ENCODE peak calls at places on chromosomes 13 and 19, in four cellular contexts. One of them, this sample, is unnamed.

GRCh38 chr13:20193924-20194631 is 1.3 kb upstream of the GJB2 start:
- DNase-seq in AG09319: no peak
- DNase-seq in NB4: no peak
- DNase-seq in left ventricle myocardium inferior: no peak
- DNase-seq in this sample: no peak

GRCh38 chr19:7415857-7416371 is 67.2 kb downstream of the ARHGEF18 start:
- DNase-seq in AG09319: no peak
- DNase-seq in NB4: no peak
- DNase-seq in left ventricle myocardium inferior: no peak
- DNase-seq in this sample: no peak

GRCh38 chr19:42074513-42075363 is 1.2 kb upstream of the ZNF574 start:
- DNase-seq in AG09319: no peak
- DNase-seq in NB4: peak; percentile 47
- DNase-seq in left ventricle myocardium inferior: no peak
- DNase-seq in this sample: no peak

GRCh38 chr19:6891761-6892385 is 4.5 kb downstream of the ADGRE1 start:
- DNase-seq in AG09319: no peak
- DNase-seq in NB4: peak; percentile 86
- DNase-seq in left ventricle myocardium inferior: no peak
- DNase-seq in this sample: no peak

GRCh38 chr19:2759965-2760364 is 20.1 kb upstream of the SLC39A3 start:
- DNase-seq in AG09319: no peak
- DNase-seq in NB4: no peak
- DNase-seq in left ventricle myocardium inferior: no peak
- DNase-seq in this sample: no peak

GRCh38 chr19:2089001-2089711 is 7.0 kb downstream of the MOB3A start:
- DNase-seq in AG09319: no peak
- DNase-seq in NB4: peak; percentile 62
- DNase-seq in left ventricle myocardium inferior: no peak
- DNase-seq in this sample: no peak

GRCh38 chr19:41409288-41409687 is 11.7 kb downstream of the BCKDHA start:
- DNase-seq in AG09319: no peak
- DNase-seq in NB4: peak; percentile 29
- DNase-seq in left ventricle myocardium inferior: no peak
- DNase-seq in this sample: no peak

GRCh38 chr19:35223856-35224505 is 4.6 kb downstream of the FAM187B start:
- DNase-seq in AG09319: no peak
- DNase-seq in NB4: no peak
- DNase-seq in left ventricle myocardium inferior: no peak
- DNase-seq in this sample: no peak

GRCh38 chr19:16394681-16395375 is 70.2 kb downstream of the KLF2 start:
- DNase-seq in AG09319: no peak
- DNase-seq in NB4: no peak
- DNase-seq in left ventricle myocardium inferior: no peak
- DNase-seq in this sample: no peak

GRCh38 chr13:79571147-79571546 is 90.2 kb downstream of the NDFIP2 start:
- DNase-seq in AG09319: no peak
- DNase-seq in NB4: no peak
- DNase-seq in left ventricle myocardium inferior: no peak
- DNase-seq in this sample: no peak

GRCh38 chr19:14381689-14382474 is 638 bp downstream of the ADGRE5 start:
- DNase-seq in AG09319: no peak
- DNase-seq in NB4: peak; percentile 75
- DNase-seq in left ventricle myocardium inferior: peak; percentile 37
- DNase-seq in this sample: no peak

GRCh38 chr13:21234537-21234936 is 58.1 kb downstream of the MRPL57 start:
- DNase-seq in AG09319: no peak
- DNase-seq in NB4: no peak
- DNase-seq in left ventricle myocardium inferior: no peak
- DNase-seq in this sample: no peak

GRCh38 chr19:18470153-18470552 is 32.2 kb upstream of the ISYNA1 start:
- DNase-seq in AG09319: no peak
- DNase-seq in NB4: peak; percentile 59
- DNase-seq in left ventricle myocardium inferior: no peak
- DNase-seq in this sample: no peak

GRCh38 chr19:54456423-54457373 is 6.9 kb downstream of the LENG9 start:
- DNase-seq in AG09319: no peak
- DNase-seq in NB4: no peak
- DNase-seq in left ventricle myocardium inferior: no peak
- DNase-seq in this sample: no peak

GRCh38 chr13:67803118-67803517 is 573.0 kb upstream of the PCDH9 start:
- DNase-seq in AG09319: no peak
- DNase-seq in NB4: no peak
- DNase-seq in left ventricle myocardium inferior: no peak
- DNase-seq in this sample: no peak

GRCh38 chr19:7654401-7654800 is 14.4 kb upstream of the RETN start:
- DNase-seq in AG09319: no peak
- DNase-seq in NB4: no peak
- DNase-seq in left ventricle myocardium inferior: no peak
- DNase-seq in this sample: no peak

GRCh38 chr19:18006895-18007604 is 920 bp upstream of the ARRDC2 start:
- DNase-seq in AG09319: no peak
- DNase-seq in NB4: peak; percentile 77
- DNase-seq in left ventricle myocardium inferior: peak; percentile 81
- DNase-seq in this sample: peak; percentile 53

GRCh38 chr13:109918179-109918651 is 131.8 kb upstream of the IRS2 start:
- DNase-seq in AG09319: no peak
- DNase-seq in NB4: peak; percentile 11
- DNase-seq in left ventricle myocardium inferior: no peak
- DNase-seq in this sample: no peak

GRCh38 chr19:38690146-38690545 is 42.7 kb downstream of the ACTN4 start:
- DNase-seq in AG09319: no peak
- DNase-seq in NB4: no peak
- DNase-seq in left ventricle myocardium inferior: no peak
- DNase-seq in this sample: no peak

GRCh38 chr13:50055454-50055853 is 40.2 kb downstream of the KCNRG start:
- DNase-seq in AG09319: no peak
- DNase-seq in NB4: no peak
- DNase-seq in left ventricle myocardium inferior: no peak
- DNase-seq in this sample: no peak

GRCh38 chr19:31340059-31341025 is 8.9 kb downstream of the TSHZ3 start:
- DNase-seq in AG09319: peak; percentile 85
- DNase-seq in NB4: peak; percentile 36
- DNase-seq in left ventricle myocardium inferior: no peak
- DNase-seq in this sample: peak; percentile 60

GRCh38 chr19:35555301-35556005 is 8.0 kb downstream of the ATP4A start:
- DNase-seq in AG09319: no peak
- DNase-seq in NB4: peak; percentile 38
- DNase-seq in left ventricle myocardium inferior: no peak
- DNase-seq in this sample: no peak

GRCh38 chr19:44753932-44754742 is 5.6 kb downstream of the BCL3 start:
- DNase-seq in AG09319: peak; percentile 67
- DNase-seq in NB4: peak; percentile 79
- DNase-seq in left ventricle myocardium inferior: peak; percentile 96
- DNase-seq in this sample: no peak

GRCh38 chr19:10514211-10515145 is 2.8 kb downstream of the S1PR5 start:
- DNase-seq in AG09319: no peak
- DNase-seq in NB4: no peak
- DNase-seq in left ventricle myocardium inferior: no peak
- DNase-seq in this sample: no peak
- TF ChIP-seq CTCF in AG09319: no peak
- TF ChIP-seq CTCF in NB4: no peak
- TF ChIP-seq CTCF in left ventricle myocardium inferior: no peak
- TF ChIP-seq CTCF in this sample: no peak

GRCh38 chr13:57716295-57716694 is 84.8 kb downstream of the PCDH17 start:
- DNase-seq in AG09319: no peak
- DNase-seq in NB4: peak; percentile 2
- DNase-seq in left ventricle myocardium inferior: no peak
- DNase-seq in this sample: no peak
- TF ChIP-seq CTCF in AG09319: no peak
- TF ChIP-seq CTCF in NB4: no peak
- TF ChIP-seq CTCF in left ventricle myocardium inferior: no peak
- TF ChIP-seq CTCF in this sample: no peak

GRCh38 chr19:13334801-13335481 is 171.3 kb downstream of the CACNA1A start:
- DNase-seq in AG09319: no peak
- DNase-seq in NB4: peak; percentile 22
- DNase-seq in left ventricle myocardium inferior: no peak
- DNase-seq in this sample: no peak
- TF ChIP-seq CTCF in AG09319: no peak
- TF ChIP-seq CTCF in NB4: no peak
- TF ChIP-seq CTCF in left ventricle myocardium inferior: no peak
- TF ChIP-seq CTCF in this sample: no peak

DNA sequence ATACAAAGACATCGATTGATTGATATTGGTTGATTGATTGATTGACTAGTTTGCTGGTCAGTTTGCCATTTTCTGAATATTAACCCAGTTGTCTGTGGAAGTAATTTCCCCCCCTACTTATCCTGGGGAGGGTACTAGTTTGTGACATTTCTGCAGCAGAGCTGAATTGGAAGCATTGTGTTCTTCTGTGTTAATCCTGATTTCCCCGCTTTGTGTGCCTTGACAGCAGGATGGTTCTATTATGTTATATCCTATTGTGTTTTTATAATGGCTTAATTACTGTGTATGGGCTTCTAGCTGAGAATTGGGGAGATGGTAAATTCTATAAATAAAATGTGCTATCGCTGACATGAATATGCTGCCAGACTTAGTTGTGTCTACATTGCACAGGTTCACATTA is 499.7 kb downstream of the COG6 start:
- DNase-seq in AG09319: no peak
- DNase-seq in NB4: no peak
- DNase-seq in left ventricle myocardium inferior: no peak
- DNase-seq in this sample: no peak
- TF ChIP-seq CTCF in AG09319: no peak
- TF ChIP-seq CTCF in NB4: no peak
- TF ChIP-seq CTCF in left ventricle myocardium inferior: no peak
- TF ChIP-seq CTCF in this sample: no peak

GRCh38 chr19:13053238-13053637 is 49.4 kb downstream of the LYL1 start:
- DNase-seq in AG09319: no peak
- DNase-seq in NB4: no peak
- DNase-seq in left ventricle myocardium inferior: no peak
- DNase-seq in this sample: no peak
- TF ChIP-seq CTCF in AG09319: peak; percentile 1
- TF ChIP-seq CTCF in NB4: no peak
- TF ChIP-seq CTCF in left ventricle myocardium inferior: no peak
- TF ChIP-seq CTCF in this sample: no peak

GRCh38 chr13:95918860-95919259 is 134.3 kb downstream of the UGGT2 start:
- DNase-seq in AG09319: no peak
- DNase-seq in NB4: no peak
- DNase-seq in left ventricle myocardium inferior: no peak
- DNase-seq in this sample: no peak
- TF ChIP-seq CTCF in AG09319: no peak
- TF ChIP-seq CTCF in NB4: no peak
- TF ChIP-seq CTCF in left ventricle myocardium inferior: no peak
- TF ChIP-seq CTCF in this sample: no peak

GRCh38 chr13:19089315-19089714 is 92.3 kb downstream of the TUBA3C start:
- DNase-seq in AG09319: no peak
- DNase-seq in NB4: peak; percentile 59
- DNase-seq in left ventricle myocardium inferior: no peak
- DNase-seq in this sample: no peak
- TF ChIP-seq CTCF in AG09319: no peak
- TF ChIP-seq CTCF in NB4: peak; percentile 51
- TF ChIP-seq CTCF in left ventricle myocardium inferior: peak; percentile 39
- TF ChIP-seq CTCF in this sample: no peak

GRCh38 chr13:27634791-27635190 is 13.1 kb downstream of the POLR1D start:
- DNase-seq in AG09319: no peak
- DNase-seq in NB4: no peak
- DNase-seq in left ventricle myocardium inferior: no peak
- DNase-seq in this sample: no peak
- TF ChIP-seq CTCF in AG09319: no peak
- TF ChIP-seq CTCF in NB4: no peak
- TF ChIP-seq CTCF in left ventricle myocardium inferior: no peak
- TF ChIP-seq CTCF in this sample: no peak

GRCh38 chr13:107203146-107203847 is 635.4 kb upstream of the ARGLU1 start:
- DNase-seq in AG09319: no peak
- DNase-seq in NB4: peak; percentile 43
- DNase-seq in left ventricle myocardium inferior: no peak
- DNase-seq in this sample: no peak
- TF ChIP-seq CTCF in AG09319: peak; percentile 12
- TF ChIP-seq CTCF in NB4: peak; percentile 67
- TF ChIP-seq CTCF in left ventricle myocardium inferior: peak; percentile 58
- TF ChIP-seq CTCF in this sample: peak; percentile 41

DNA sequence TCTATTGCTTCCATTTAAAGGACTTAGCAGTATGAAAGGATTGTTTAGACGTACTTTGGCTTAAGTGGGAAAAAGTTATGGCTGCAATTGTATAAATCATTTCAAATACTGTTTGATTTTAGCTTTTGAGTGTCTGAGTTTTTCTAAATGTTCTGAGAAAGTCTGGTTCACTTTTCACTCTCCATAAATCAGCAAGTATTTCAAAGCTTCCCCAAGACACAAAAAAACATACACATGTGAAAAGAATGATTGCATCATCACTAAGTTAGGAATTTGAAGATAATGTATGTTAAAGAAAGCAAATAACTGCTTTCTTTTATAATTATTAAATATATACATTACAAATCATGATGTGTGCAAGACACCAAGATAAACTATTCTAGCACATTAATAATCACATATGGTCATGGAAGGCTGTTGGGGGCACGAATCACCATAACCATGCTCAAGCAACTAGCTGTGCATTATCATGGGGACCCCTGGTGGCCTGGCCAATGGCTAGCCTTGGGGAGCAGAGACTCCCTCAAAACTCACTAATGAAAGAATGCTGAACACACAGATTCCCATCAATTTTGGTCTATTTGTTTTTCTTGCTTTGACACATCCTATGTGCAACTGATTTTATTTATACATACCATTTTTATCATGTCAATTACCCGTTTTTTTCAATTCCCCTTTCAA is 111.1 kb downstream of the MIPEP start:
- DNase-seq in AG09319: no peak
- DNase-seq in NB4: no peak
- DNase-seq in left ventricle myocardium inferior: no peak
- DNase-seq in this sample: no peak
- TF ChIP-seq CTCF in AG09319: no peak
- TF ChIP-seq CTCF in NB4: no peak
- TF ChIP-seq CTCF in left ventricle myocardium inferior: peak; percentile 41
- TF ChIP-seq CTCF in this sample: peak; percentile 35

This sample was measured in astrocyte of the cerebellum.